ENCODE peak calls at places on chromosomes 12 and 14, in seven cellular contexts. F, A, Q, T, I, B and C are unnamed samples.

GRCh38 chr12:119877639-119877948 is 474 bp upstream of the CIT start:
- DNase-seq in I (no peak), F (no peak), B (no peak), A (no peak), Q (no peak), T (no peak), C (no peak)

GRCh38 chr12:123034022-123034541 is 53.6 kb downstream of the ARL6IP4 start:
- DNase-seq in T (no peak), F (peak; percentile 77), A (no peak), B (no peak), Q (no peak), I (no peak), C (no peak)

GRCh38 chr14:92654206-92654901 is 94.1 kb downstream of the LGMN start:
- DNase-seq in F (no peak), A (no peak), B (no peak), Q (no peak), I (no peak), T (no peak), C (no peak)

GRCh38 chr14:76958020-76958965 is 70.2 kb downstream of the IRF2BPL start:
- DNase-seq in F (no peak), I (no peak), B (no peak), Q (no peak), T (no peak), A (no peak), C (no peak)

GRCh38 chr12:114687269-114687605 is 3.3 kb upstream of the TBX3 start:
- DNase-seq in T (no peak), B (no peak), I (no peak), F (no peak), Q (no peak), A (no peak), C (no peak)

GRCh38 chr14:96249016-96249415 is 7.0 kb upstream of the BDKRB1 start:
- DNase-seq in F (no peak), T (no peak), B (no peak), Q (peak; percentile 95), I (no peak), A (no peak), C (no peak)

GRCh38 chr14:50830044-50830931 is 674 bp downstream of the NIN start:
- DNase-seq in A (peak; percentile 72), B (no peak), T (peak; percentile 60), F (peak; percentile 94), Q (peak; percentile 68), I (peak; percentile 9), C (peak; percentile 53)

GRCh38 chr12:121773011-121773777 is 20.3 kb downstream of the RHOF start:
- DNase-seq in F (peak; percentile 94), I (peak; percentile 91), B (no peak), A (peak; percentile 72), T (peak; percentile 59), Q (peak; percentile 82), C (peak; percentile 75)

GRCh38 chr12:94795520-94795919 is 145.2 kb upstream of the TMCC3 start:
- DNase-seq in A (no peak), T (no peak), Q (peak; percentile 89), I (peak; percentile 41), B (peak; percentile 73), F (no peak), C (no peak)

GRCh38 chr14:55705651-55706340 is 125.8 kb downstream of the KTN1 start:
- DNase-seq in Q (no peak), T (no peak), B (no peak), A (no peak), F (no peak), I (no peak), C (no peak)

GRCh38 chr14:101354726-101355125 is 206.6 kb upstream of the DIO3 start:
- DNase-seq in F (no peak), A (no peak), Q (no peak), I (no peak), T (no peak), B (no peak), C (no peak)

GRCh38 chr14:101854366-101854765 is 92.9 kb downstream of the PPP2R5C start:
- DNase-seq in F (no peak), Q (no peak), B (no peak), I (no peak), A (no peak), T (no peak), C (peak; percentile 21)

GRCh38 chr14:104817930-104818713 is 17.2 kb downstream of the ZBTB42 start:
- DNase-seq in Q (no peak), F (peak; percentile 69), B (no peak), I (no peak), T (no peak), A (no peak), C (no peak)

GRCh38 chr12:47891356-47891755 is 13.4 kb downstream of the VDR start:
- DNase-seq in B (no peak), T (no peak), A (no peak), I (no peak), Q (no peak), F (no peak), C (no peak)

GRCh38 chr12:127293507-127294310 is 973.3 kb upstream of the TMEM132C start:
- DNase-seq in A (no peak), T (peak; percentile 69), F (no peak), Q (peak; percentile 89), I (peak; percentile 8), B (no peak), C (no peak)

GRCh38 chr12:108483213-108483920 is 31.7 kb upstream of the FICD start:
- DNase-seq in I (no peak), Q (no peak), A (no peak), B (no peak), T (no peak), F (no peak), C (no peak)

GRCh38 chr12:120639771-120640721 is at the start of gene CABP1:
- DNase-seq in Q (no peak), B (no peak), F (peak; percentile 86), I (peak; percentile 56), A (peak; percentile 72), T (peak; percentile 54), C (peak; percentile 33)

GRCh38 chr14:88667555-88668273 is 104.9 kb downstream of the ZC3H14 start:
- DNase-seq in Q (peak; percentile 87), T (peak; percentile 53), B (peak; percentile 39), A (peak; percentile 32), I (peak; percentile 67), F (no peak), C (peak; percentile 61)

GRCh38 chr12:132474237-132474741 is 15.7 kb upstream of the FBRSL1 start:
- DNase-seq in F (peak; percentile 91), B (no peak), I (no peak), T (no peak), A (no peak), Q (no peak), C (no peak)

GRCh38 chr12:101908395-101908794 is 31.0 kb downstream of the DRAM1 start:
- DNase-seq in Q (no peak), F (no peak), B (no peak), T (no peak), I (no peak), A (no peak), C (no peak)

GRCh38 chr14:92316116-92316515 is 6.8 kb upstream of the SLC24A4 start:
- DNase-seq in F (no peak), A (no peak), Q (no peak), B (no peak), T (no peak), I (no peak), C (no peak)

GRCh38 chr12:120468846-120469449 is 600 bp downstream of the SRSF9 start:
- DNase-seq in F (peak; percentile 88), T (peak; percentile 13), Q (peak; percentile 54), I (peak; percentile 36), A (no peak), B (no peak), C (peak; percentile 57)

GRCh38 chr12:24500466-24501232 is 448.3 kb downstream of the BCAT1 start:
- DNase-seq in I (no peak), F (no peak), B (no peak), A (no peak), T (no peak), Q (peak; percentile 23), C (no peak)

GRCh38 chr12:32577328-32577727 is 101.8 kb upstream of the DNM1L start:
- DNase-seq in Q (no peak), I (no peak), T (no peak), A (no peak), F (no peak), B (no peak), C (no peak)

DNA sequence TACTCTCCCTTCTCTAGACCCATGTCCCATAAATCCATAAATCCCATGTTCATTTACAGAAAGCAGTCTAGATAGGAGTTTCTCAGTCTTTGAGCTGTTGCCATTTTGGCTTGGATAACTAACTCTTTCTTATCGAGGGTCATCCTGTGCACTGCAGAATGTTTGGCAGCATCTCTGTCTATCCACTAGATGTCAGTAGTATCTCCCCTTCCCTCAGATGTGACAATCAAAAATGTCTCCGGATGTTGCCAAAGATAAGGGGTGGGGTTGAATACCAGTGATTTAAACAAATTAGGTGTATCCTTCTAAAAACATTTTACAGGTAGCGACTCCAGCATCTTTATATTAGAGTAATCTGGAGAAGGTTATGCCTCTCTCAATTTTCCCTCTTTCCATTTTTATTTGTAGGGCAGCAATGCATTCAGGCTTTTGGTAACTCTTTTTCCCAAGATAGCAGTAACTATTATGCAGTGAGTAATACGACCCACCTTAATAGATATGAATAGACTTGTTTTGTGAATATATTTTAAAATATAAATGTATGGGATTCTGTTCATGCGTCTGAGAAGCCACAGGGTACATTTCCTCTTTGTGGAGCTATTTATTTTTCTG is 100.7 kb downstream of the LRRK2 start:
- DNase-seq in A (no peak), B (no peak), I (peak; percentile 63), T (no peak), F (no peak), Q (peak; percentile 31), C (peak; percentile 15)
- TF ChIP-seq CTCF in A (no peak), B (peak; percentile 57), I (peak; percentile 64), T (peak; percentile 67), F (peak; percentile 38), Q (peak; percentile 44), C (peak; percentile 39)

DNA sequence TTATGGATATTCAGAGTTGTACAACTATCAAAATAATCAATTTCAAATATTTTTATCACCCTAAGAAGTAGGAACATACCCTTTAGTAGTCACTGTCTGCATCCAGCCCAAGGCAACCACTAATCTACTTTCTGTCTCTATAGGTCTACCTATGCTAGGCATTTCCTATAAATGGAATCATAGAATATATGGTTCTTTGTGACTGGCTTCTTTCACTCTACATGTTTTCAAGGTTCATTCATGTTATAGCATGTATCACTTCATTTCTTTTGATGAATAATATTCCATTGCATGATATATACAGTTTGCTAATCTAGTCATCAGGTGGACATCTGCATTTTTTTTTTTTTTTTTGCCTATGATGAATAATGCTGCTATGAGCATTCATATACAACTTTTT is 112.4 kb downstream of the PPP1R12A start:
- DNase-seq in F (no peak), A (no peak), I (no peak), T (no peak), Q (no peak), B (no peak), C (no peak)
- TF ChIP-seq CTCF in F (no peak), A (no peak), I (no peak), T (no peak), Q (no peak), B (no peak), C (no peak)

DNA sequence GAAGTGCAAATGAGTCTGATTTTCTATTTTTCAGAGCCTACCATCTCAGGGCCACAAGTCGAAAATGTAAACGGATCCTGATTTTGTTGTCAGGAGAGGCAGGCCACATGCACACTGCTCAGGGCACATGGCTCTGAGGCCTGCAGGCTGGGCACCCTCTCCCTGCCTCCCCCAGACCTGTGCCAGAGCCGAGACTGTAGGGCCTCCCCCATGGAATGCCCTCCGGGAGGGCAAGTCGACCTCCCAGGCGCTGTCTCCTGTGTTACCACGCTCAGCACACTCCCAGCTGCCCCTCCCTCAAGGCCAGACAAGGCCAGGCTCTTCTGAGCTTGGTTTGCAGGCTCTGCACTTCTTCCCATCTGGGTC is 121.7 kb downstream of the CRACR2A start:
- DNase-seq in B (no peak), Q (no peak), I (no peak), F (no peak), T (no peak), A (no peak), C (no peak)
- TF ChIP-seq CTCF in B (no peak), Q (no peak), I (no peak), F (no peak), T (no peak), A (no peak), C (no peak)

GRCh38 chr12:21117995-21118394 is 13.0 kb upstream of the SLCO1B1 start:
- DNase-seq in B (no peak), A (no peak), F (no peak), I (no peak), Q (no peak), T (no peak), C (no peak)
- TF ChIP-seq CTCF in B (no peak), A (no peak), F (no peak), I (no peak), Q (no peak), T (no peak), C (no peak)